ENCODE peak calls at places on chromosome 14, in ten cellular contexts. F is ecto neural progenitor cell; K is HFFc6; T is CD4-positive, CD25-positive, alpha-beta regulatory T cell; G is AG04450; Z is mesenchymal stem cell; O is T-helper 2 cell; C is hepatocyte; E is left colon; X is AG20443. S is an unnamed sample.

GRCh38 chr14:22791302-22791701 is 23.9 kb downstream of the SLC7A7 start:
- DNase-seq in X (peak), T (no peak), C (peak), F (no peak), O (no peak), K (peak), E (no peak), G (no peak), Z (peak), S (peak)

GRCh38 chr14:93006484-93007128 is 83.7 kb downstream of the CHGA start:
- DNase-seq in G (no peak), E (no peak), X (no peak), K (no peak), C (no peak), Z (no peak), F (no peak), O (no peak), T (no peak), S (peak)

GRCh38 chr14:68753696-68754095 is 39.2 kb downstream of the ZFP36L1 start:
- DNase-seq in T (no peak), K (no peak), F (no peak), O (no peak), Z (no peak), C (no peak), X (peak), E (no peak), G (no peak), S (peak)

GRCh38 chr14:99539503-99539902 is 58.3 kb downstream of the CCNK start:
- DNase-seq in X (no peak), K (no peak), C (no peak), E (no peak), T (no peak), F (no peak), O (no peak), G (no peak), Z (no peak), S (no peak)

GRCh38 chr14:29643415-29644206 is 284.0 kb downstream of the PRKD1 start:
- DNase-seq in E (no peak), K (peak), T (no peak), F (no peak), Z (peak), O (no peak), X (no peak), G (no peak), C (no peak), S (peak)

GRCh38 chr14:71658261-71658860 is 273.9 kb upstream of the RGS6 start:
- DNase-seq in T (no peak), Z (no peak), O (no peak), E (no peak), X (no peak), C (no peak), G (no peak), K (no peak), F (no peak), S (peak)

GRCh38 chr14:88974991-88975835 is 150.8 kb downstream of the TTC8 start:
- DNase-seq in O (no peak), E (peak), F (no peak), G (no peak), X (no peak), C (no peak), T (no peak), K (no peak), Z (no peak), S (no peak)

GRCh38 chr14:52012635-52013034 is 23.3 kb downstream of the RTRAF start:
- DNase-seq in O (no peak), Z (peak), G (no peak), E (no peak), F (no peak), K (no peak), T (no peak), X (peak), C (no peak), S (peak)

GRCh38 chr14:76653875-76654572 is 107.2 kb upstream of the VASH1 start:
- DNase-seq in T (no peak), K (no peak), X (no peak), Z (no peak), G (no peak), F (no peak), O (no peak), E (no peak), C (peak), S (no peak)

GRCh38 chr14:34620115-34620514 is 9.8 kb downstream of the SNX6 start:
- DNase-seq in X (no peak), E (no peak), K (no peak), F (no peak), O (no peak), G (no peak), T (no peak), Z (no peak), C (no peak), S (no peak)

GRCh38 chr14:106308839-106309389 is 782.5 kb downstream of the TMEM121 start:
- DNase-seq in F (no peak), C (no peak), T (peak), E (peak), K (no peak), G (no peak), X (no peak), Z (no peak), O (peak), S (peak)

GRCh38 chr14:103185051-103186027 is 62.1 kb downstream of the TNFAIP2 start:
- DNase-seq in C (peak), G (no peak), Z (peak), F (no peak), T (peak), K (no peak), O (no peak), E (no peak), X (peak), S (peak)

GRCh38 chr14:96268426-96269358 is 12.7 kb downstream of the BDKRB1 start:
- DNase-seq in X (peak), F (no peak), Z (peak), K (peak), E (peak), T (no peak), G (peak), C (peak), O (no peak), S (peak)

GRCh38 chr14:95255487-95255886 is 64.2 kb downstream of the CLMN start:
- DNase-seq in T (no peak), O (no peak), C (peak), K (no peak), G (no peak), Z (peak), F (peak), X (peak), E (peak), S (peak)

GRCh38 chr14:78070344-78070743 is 99.8 kb upstream of the NRXN3 start:
- DNase-seq in X (no peak), C (no peak), Z (no peak), K (no peak), O (no peak), G (no peak), F (no peak), E (no peak), T (no peak), S (no peak)

S was measured in fibroblast of mammary gland.